ENCODE peak calls at places on chromosomes 11 and 22, in eight cellular contexts. One of them, this sample, is unnamed.

GRCh38 chr11:3837793-3838192 is 3.0 kb downstream of the RHOG start:
- DNase-seq in astrocyte of the cerebellum: no peak
- DNase-seq in HuH-7.5: no peak
- DNase-seq in stimulated activated CD8-positive, alpha-beta memory T cell treated with anti-CD3 and anti-CD28 coated beads, Interleukin-12 subunit alpha, Interleukin-12 subunit beta, amount 100 ng/mL, for 4 hours: no peak
- DNase-seq in H7: peak
- DNase-seq in GM13976: peak
- DNase-seq in mammary epithelial cell: no peak
- DNase-seq in activated CD8-positive, alpha-beta memory T cell treated with anti-CD3 and anti-CD28 coated beads for 1 hour: no peak
- DNase-seq in this sample: no peak

GRCh38 chr11:82902880-82903279 is 1.3 kb downstream of the DDIAS start:
- DNase-seq in activated CD8-positive, alpha-beta memory T cell treated with anti-CD3 and anti-CD28 coated beads for 1 hour: no peak
- DNase-seq in HuH-7.5: no peak
- DNase-seq in astrocyte of the cerebellum: no peak
- DNase-seq in H7: no peak
- DNase-seq in stimulated activated CD8-positive, alpha-beta memory T cell treated with anti-CD3 and anti-CD28 coated beads, Interleukin-12 subunit alpha, Interleukin-12 subunit beta, amount 100 ng/mL, for 4 hours: no peak
- DNase-seq in GM13976: no peak
- DNase-seq in mammary epithelial cell: no peak
- DNase-seq in this sample: no peak

GRCh38 chr11:122917311-122917710 is 34.8 kb downstream of the JHY start:
- DNase-seq in HuH-7.5: no peak
- DNase-seq in mammary epithelial cell: peak
- DNase-seq in GM13976: no peak
- DNase-seq in activated CD8-positive, alpha-beta memory T cell treated with anti-CD3 and anti-CD28 coated beads for 1 hour: no peak
- DNase-seq in astrocyte of the cerebellum: peak
- DNase-seq in H7: no peak
- DNase-seq in stimulated activated CD8-positive, alpha-beta memory T cell treated with anti-CD3 and anti-CD28 coated beads, Interleukin-12 subunit alpha, Interleukin-12 subunit beta, amount 100 ng/mL, for 4 hours: no peak
- DNase-seq in this sample: no peak

GRCh38 chr11:64862914-64863313 is 15.5 kb downstream of the EHD1 start:
- DNase-seq in H7: peak
- DNase-seq in HuH-7.5: no peak
- DNase-seq in mammary epithelial cell: no peak
- DNase-seq in activated CD8-positive, alpha-beta memory T cell treated with anti-CD3 and anti-CD28 coated beads for 1 hour: no peak
- DNase-seq in astrocyte of the cerebellum: no peak
- DNase-seq in stimulated activated CD8-positive, alpha-beta memory T cell treated with anti-CD3 and anti-CD28 coated beads, Interleukin-12 subunit alpha, Interleukin-12 subunit beta, amount 100 ng/mL, for 4 hours: no peak
- DNase-seq in GM13976: no peak
- DNase-seq in this sample: no peak

GRCh38 chr22:20590477-20591294 is 83.3 kb downstream of the MED15 start:
- DNase-seq in mammary epithelial cell: no peak
- DNase-seq in HuH-7.5: no peak
- DNase-seq in astrocyte of the cerebellum: no peak
- DNase-seq in GM13976: no peak
- DNase-seq in stimulated activated CD8-positive, alpha-beta memory T cell treated with anti-CD3 and anti-CD28 coated beads, Interleukin-12 subunit alpha, Interleukin-12 subunit beta, amount 100 ng/mL, for 4 hours: no peak
- DNase-seq in H7: no peak
- DNase-seq in activated CD8-positive, alpha-beta memory T cell treated with anti-CD3 and anti-CD28 coated beads for 1 hour: no peak
- DNase-seq in this sample: no peak

GRCh38 chr11:8312966-8313365 is 49.3 kb upstream of the LMO1 start:
- DNase-seq in H7: peak
- DNase-seq in stimulated activated CD8-positive, alpha-beta memory T cell treated with anti-CD3 and anti-CD28 coated beads, Interleukin-12 subunit alpha, Interleukin-12 subunit beta, amount 100 ng/mL, for 4 hours: no peak
- DNase-seq in GM13976: no peak
- DNase-seq in HuH-7.5: no peak
- DNase-seq in activated CD8-positive, alpha-beta memory T cell treated with anti-CD3 and anti-CD28 coated beads for 1 hour: no peak
- DNase-seq in mammary epithelial cell: no peak
- DNase-seq in astrocyte of the cerebellum: no peak
- DNase-seq in this sample: no peak

GRCh38 chr22:20885557-20886323 is 26.9 kb downstream of the SNAP29 start:
- DNase-seq in mammary epithelial cell: peak
- DNase-seq in stimulated activated CD8-positive, alpha-beta memory T cell treated with anti-CD3 and anti-CD28 coated beads, Interleukin-12 subunit alpha, Interleukin-12 subunit beta, amount 100 ng/mL, for 4 hours: peak
- DNase-seq in activated CD8-positive, alpha-beta memory T cell treated with anti-CD3 and anti-CD28 coated beads for 1 hour: peak
- DNase-seq in GM13976: peak
- DNase-seq in astrocyte of the cerebellum: peak
- DNase-seq in H7: peak
- DNase-seq in HuH-7.5: peak
- DNase-seq in this sample: peak

GRCh38 chr11:68298659-68299516 is 13.5 kb upstream of the LRP5 start:
- DNase-seq in mammary epithelial cell: no peak
- DNase-seq in astrocyte of the cerebellum: no peak
- DNase-seq in HuH-7.5: no peak
- DNase-seq in GM13976: no peak
- DNase-seq in stimulated activated CD8-positive, alpha-beta memory T cell treated with anti-CD3 and anti-CD28 coated beads, Interleukin-12 subunit alpha, Interleukin-12 subunit beta, amount 100 ng/mL, for 4 hours: no peak
- DNase-seq in H7: peak
- DNase-seq in activated CD8-positive, alpha-beta memory T cell treated with anti-CD3 and anti-CD28 coated beads for 1 hour: no peak
- DNase-seq in this sample: no peak

GRCh38 chr11:13959001-13959400 is 3.5 kb upstream of the SPON1 start:
- DNase-seq in HuH-7.5: no peak
- DNase-seq in mammary epithelial cell: no peak
- DNase-seq in H7: no peak
- DNase-seq in stimulated activated CD8-positive, alpha-beta memory T cell treated with anti-CD3 and anti-CD28 coated beads, Interleukin-12 subunit alpha, Interleukin-12 subunit beta, amount 100 ng/mL, for 4 hours: no peak
- DNase-seq in astrocyte of the cerebellum: no peak
- DNase-seq in activated CD8-positive, alpha-beta memory T cell treated with anti-CD3 and anti-CD28 coated beads for 1 hour: no peak
- DNase-seq in GM13976: no peak
- DNase-seq in this sample: no peak

GRCh38 chr22:47453049-47453448 is 690.6 kb downstream of the TBC1D22A start:
- DNase-seq in mammary epithelial cell: no peak
- DNase-seq in GM13976: no peak
- DNase-seq in stimulated activated CD8-positive, alpha-beta memory T cell treated with anti-CD3 and anti-CD28 coated beads, Interleukin-12 subunit alpha, Interleukin-12 subunit beta, amount 100 ng/mL, for 4 hours: no peak
- DNase-seq in H7: no peak
- DNase-seq in astrocyte of the cerebellum: no peak
- DNase-seq in HuH-7.5: no peak
- DNase-seq in activated CD8-positive, alpha-beta memory T cell treated with anti-CD3 and anti-CD28 coated beads for 1 hour: no peak
- DNase-seq in this sample: no peak

GRCh38 chr11:47403135-47403534 is 5.3 kb upstream of the SLC39A13 start:
- DNase-seq in HuH-7.5: no peak
- DNase-seq in stimulated activated CD8-positive, alpha-beta memory T cell treated with anti-CD3 and anti-CD28 coated beads, Interleukin-12 subunit alpha, Interleukin-12 subunit beta, amount 100 ng/mL, for 4 hours: no peak
- DNase-seq in astrocyte of the cerebellum: no peak
- DNase-seq in activated CD8-positive, alpha-beta memory T cell treated with anti-CD3 and anti-CD28 coated beads for 1 hour: no peak
- DNase-seq in GM13976: no peak
- DNase-seq in mammary epithelial cell: no peak
- DNase-seq in H7: no peak
- DNase-seq in this sample: peak

GRCh38 chr11:129997513-129997912 is 5.1 kb downstream of the PRDM10 start:
- DNase-seq in stimulated activated CD8-positive, alpha-beta memory T cell treated with anti-CD3 and anti-CD28 coated beads, Interleukin-12 subunit alpha, Interleukin-12 subunit beta, amount 100 ng/mL, for 4 hours: no peak
- DNase-seq in astrocyte of the cerebellum: no peak
- DNase-seq in mammary epithelial cell: no peak
- DNase-seq in GM13976: no peak
- DNase-seq in H7: no peak
- DNase-seq in HuH-7.5: no peak
- DNase-seq in activated CD8-positive, alpha-beta memory T cell treated with anti-CD3 and anti-CD28 coated beads for 1 hour: no peak
- DNase-seq in this sample: no peak

GRCh38 chr11:66130978-66131377 is 60.9 kb downstream of the PACS1 start:
- DNase-seq in astrocyte of the cerebellum: no peak
- DNase-seq in HuH-7.5: no peak
- DNase-seq in mammary epithelial cell: no peak
- DNase-seq in activated CD8-positive, alpha-beta memory T cell treated with anti-CD3 and anti-CD28 coated beads for 1 hour: no peak
- DNase-seq in GM13976: no peak
- DNase-seq in stimulated activated CD8-positive, alpha-beta memory T cell treated with anti-CD3 and anti-CD28 coated beads, Interleukin-12 subunit alpha, Interleukin-12 subunit beta, amount 100 ng/mL, for 4 hours: no peak
- DNase-seq in H7: no peak
- DNase-seq in this sample: no peak

GRCh38 chr11:8631395-8632110 is 37.5 kb upstream of the STK33 start:
- DNase-seq in GM13976: no peak
- DNase-seq in H7: no peak
- DNase-seq in mammary epithelial cell: peak
- DNase-seq in stimulated activated CD8-positive, alpha-beta memory T cell treated with anti-CD3 and anti-CD28 coated beads, Interleukin-12 subunit alpha, Interleukin-12 subunit beta, amount 100 ng/mL, for 4 hours: no peak
- DNase-seq in astrocyte of the cerebellum: peak
- DNase-seq in HuH-7.5: no peak
- DNase-seq in activated CD8-positive, alpha-beta memory T cell treated with anti-CD3 and anti-CD28 coated beads for 1 hour: no peak
- DNase-seq in this sample: no peak

GRCh38 chr11:68890490-68891231 is 13.0 kb downstream of the MRPL21 start:
- DNase-seq in mammary epithelial cell: no peak
- DNase-seq in activated CD8-positive, alpha-beta memory T cell treated with anti-CD3 and anti-CD28 coated beads for 1 hour: no peak
- DNase-seq in HuH-7.5: no peak
- DNase-seq in astrocyte of the cerebellum: peak
- DNase-seq in GM13976: no peak
- DNase-seq in H7: no peak
- DNase-seq in stimulated activated CD8-positive, alpha-beta memory T cell treated with anti-CD3 and anti-CD28 coated beads, Interleukin-12 subunit alpha, Interleukin-12 subunit beta, amount 100 ng/mL, for 4 hours: no peak
- DNase-seq in this sample: peak

GRCh38 chr11:46711288-46711687 is 7.7 kb upstream of the F2 start:
- DNase-seq in stimulated activated CD8-positive, alpha-beta memory T cell treated with anti-CD3 and anti-CD28 coated beads, Interleukin-12 subunit alpha, Interleukin-12 subunit beta, amount 100 ng/mL, for 4 hours: no peak
- DNase-seq in H7: no peak
- DNase-seq in activated CD8-positive, alpha-beta memory T cell treated with anti-CD3 and anti-CD28 coated beads for 1 hour: no peak
- DNase-seq in astrocyte of the cerebellum: no peak
- DNase-seq in GM13976: no peak
- DNase-seq in HuH-7.5: no peak
- DNase-seq in mammary epithelial cell: no peak
- DNase-seq in this sample: no peak

GRCh38 chr11:88521354-88522310 is 184.1 kb upstream of the CTSC start:
- DNase-seq in HuH-7.5: no peak
- DNase-seq in mammary epithelial cell: no peak
- DNase-seq in GM13976: no peak
- DNase-seq in astrocyte of the cerebellum: no peak
- DNase-seq in activated CD8-positive, alpha-beta memory T cell treated with anti-CD3 and anti-CD28 coated beads for 1 hour: no peak
- DNase-seq in H7: no peak
- DNase-seq in stimulated activated CD8-positive, alpha-beta memory T cell treated with anti-CD3 and anti-CD28 coated beads, Interleukin-12 subunit alpha, Interleukin-12 subunit beta, amount 100 ng/mL, for 4 hours: no peak
- DNase-seq in this sample: no peak

GRCh38 chr11:119685073-119685746 is 43.8 kb downstream of the NECTIN1 start:
- DNase-seq in astrocyte of the cerebellum: no peak
- DNase-seq in activated CD8-positive, alpha-beta memory T cell treated with anti-CD3 and anti-CD28 coated beads for 1 hour: no peak
- DNase-seq in stimulated activated CD8-positive, alpha-beta memory T cell treated with anti-CD3 and anti-CD28 coated beads, Interleukin-12 subunit alpha, Interleukin-12 subunit beta, amount 100 ng/mL, for 4 hours: no peak
- DNase-seq in mammary epithelial cell: peak
- DNase-seq in H7: no peak
- DNase-seq in GM13976: no peak
- DNase-seq in HuH-7.5: no peak
- DNase-seq in this sample: no peak

GRCh38 chr11:63623513-63624140 is 9.4 kb upstream of the PLAAT3 start:
- DNase-seq in GM13976: no peak
- DNase-seq in H7: no peak
- DNase-seq in activated CD8-positive, alpha-beta memory T cell treated with anti-CD3 and anti-CD28 coated beads for 1 hour: no peak
- DNase-seq in mammary epithelial cell: no peak
- DNase-seq in HuH-7.5: no peak
- DNase-seq in astrocyte of the cerebellum: no peak
- DNase-seq in stimulated activated CD8-positive, alpha-beta memory T cell treated with anti-CD3 and anti-CD28 coated beads, Interleukin-12 subunit alpha, Interleukin-12 subunit beta, amount 100 ng/mL, for 4 hours: no peak
- DNase-seq in this sample: no peak

GRCh38 chr11:67053896-67054850 is 2.5 kb upstream of the RHOD start:
- DNase-seq in astrocyte of the cerebellum: peak
- DNase-seq in HuH-7.5: peak
- DNase-seq in activated CD8-positive, alpha-beta memory T cell treated with anti-CD3 and anti-CD28 coated beads for 1 hour: no peak
- DNase-seq in mammary epithelial cell: peak
- DNase-seq in stimulated activated CD8-positive, alpha-beta memory T cell treated with anti-CD3 and anti-CD28 coated beads, Interleukin-12 subunit alpha, Interleukin-12 subunit beta, amount 100 ng/mL, for 4 hours: no peak
- DNase-seq in GM13976: peak
- DNase-seq in H7: peak
- DNase-seq in this sample: peak

GRCh38 chr11:130518164-130518563 is 69.7 kb downstream of the ADAMTS15 start:
- DNase-seq in H7: no peak
- DNase-seq in astrocyte of the cerebellum: no peak
- DNase-seq in activated CD8-positive, alpha-beta memory T cell treated with anti-CD3 and anti-CD28 coated beads for 1 hour: no peak
- DNase-seq in GM13976: no peak
- DNase-seq in mammary epithelial cell: no peak
- DNase-seq in stimulated activated CD8-positive, alpha-beta memory T cell treated with anti-CD3 and anti-CD28 coated beads, Interleukin-12 subunit alpha, Interleukin-12 subunit beta, amount 100 ng/mL, for 4 hours: no peak
- DNase-seq in HuH-7.5: no peak
- DNase-seq in this sample: no peak

GRCh38 chr11:93849751-93850584 is 450 bp downstream of the VSTM5 start:
- DNase-seq in GM13976: no peak
- DNase-seq in mammary epithelial cell: peak
- DNase-seq in stimulated activated CD8-positive, alpha-beta memory T cell treated with anti-CD3 and anti-CD28 coated beads, Interleukin-12 subunit alpha, Interleukin-12 subunit beta, amount 100 ng/mL, for 4 hours: no peak
- DNase-seq in astrocyte of the cerebellum: no peak
- DNase-seq in activated CD8-positive, alpha-beta memory T cell treated with anti-CD3 and anti-CD28 coated beads for 1 hour: no peak
- DNase-seq in H7: peak
- DNase-seq in HuH-7.5: peak
- DNase-seq in this sample: peak

GRCh38 chr11:79437274-79437980 is 3.4 kb downstream of the TENM4 start:
- DNase-seq in mammary epithelial cell: peak
- DNase-seq in astrocyte of the cerebellum: no peak
- DNase-seq in H7: peak
- DNase-seq in HuH-7.5: no peak
- DNase-seq in activated CD8-positive, alpha-beta memory T cell treated with anti-CD3 and anti-CD28 coated beads for 1 hour: no peak
- DNase-seq in GM13976: peak
- DNase-seq in stimulated activated CD8-positive, alpha-beta memory T cell treated with anti-CD3 and anti-CD28 coated beads, Interleukin-12 subunit alpha, Interleukin-12 subunit beta, amount 100 ng/mL, for 4 hours: no peak
- DNase-seq in this sample: peak

GRCh38 chr11:61037694-61038093 is 64.6 kb upstream of the CD5 start:
- DNase-seq in activated CD8-positive, alpha-beta memory T cell treated with anti-CD3 and anti-CD28 coated beads for 1 hour: no peak
- DNase-seq in H7: no peak
- DNase-seq in GM13976: no peak
- DNase-seq in HuH-7.5: no peak
- DNase-seq in mammary epithelial cell: peak
- DNase-seq in astrocyte of the cerebellum: peak
- DNase-seq in stimulated activated CD8-positive, alpha-beta memory T cell treated with anti-CD3 and anti-CD28 coated beads, Interleukin-12 subunit alpha, Interleukin-12 subunit beta, amount 100 ng/mL, for 4 hours: no peak
- DNase-seq in this sample: no peak

GRCh38 chr11:121336279-121336947 is 43.8 kb downstream of the SC5D start:
- DNase-seq in H7: no peak
- DNase-seq in stimulated activated CD8-positive, alpha-beta memory T cell treated with anti-CD3 and anti-CD28 coated beads, Interleukin-12 subunit alpha, Interleukin-12 subunit beta, amount 100 ng/mL, for 4 hours: no peak
- DNase-seq in GM13976: no peak
- DNase-seq in astrocyte of the cerebellum: no peak
- DNase-seq in mammary epithelial cell: no peak
- DNase-seq in HuH-7.5: no peak
- DNase-seq in activated CD8-positive, alpha-beta memory T cell treated with anti-CD3 and anti-CD28 coated beads for 1 hour: no peak
- DNase-seq in this sample: no peak

GRCh38 chr22:31945478-31945815 is 1.1 kb downstream of the YWHAH start:
- DNase-seq in mammary epithelial cell: no peak
- DNase-seq in stimulated activated CD8-positive, alpha-beta memory T cell treated with anti-CD3 and anti-CD28 coated beads, Interleukin-12 subunit alpha, Interleukin-12 subunit beta, amount 100 ng/mL, for 4 hours: no peak
- DNase-seq in H7: peak
- DNase-seq in activated CD8-positive, alpha-beta memory T cell treated with anti-CD3 and anti-CD28 coated beads for 1 hour: no peak
- DNase-seq in HuH-7.5: no peak
- DNase-seq in GM13976: no peak
- DNase-seq in astrocyte of the cerebellum: no peak
- DNase-seq in this sample: no peak

GRCh38 chr22:48553694-48554308 is 1273.9 kb downstream of the BRD1 start:
- DNase-seq in activated CD8-positive, alpha-beta memory T cell treated with anti-CD3 and anti-CD28 coated beads for 1 hour: no peak
- DNase-seq in mammary epithelial cell: no peak
- DNase-seq in astrocyte of the cerebellum: no peak
- DNase-seq in HuH-7.5: no peak
- DNase-seq in H7: peak
- DNase-seq in GM13976: no peak
- DNase-seq in stimulated activated CD8-positive, alpha-beta memory T cell treated with anti-CD3 and anti-CD28 coated beads, Interleukin-12 subunit alpha, Interleukin-12 subunit beta, amount 100 ng/mL, for 4 hours: no peak
- DNase-seq in this sample: no peak

GRCh38 chr22:30289980-30290313 is 642 bp upstream of the CASTOR1 start:
- DNase-seq in H7: no peak
- DNase-seq in HuH-7.5: no peak
- DNase-seq in activated CD8-positive, alpha-beta memory T cell treated with anti-CD3 and anti-CD28 coated beads for 1 hour: no peak
- DNase-seq in astrocyte of the cerebellum: no peak
- DNase-seq in mammary epithelial cell: no peak
- DNase-seq in GM13976: no peak
- DNase-seq in stimulated activated CD8-positive, alpha-beta memory T cell treated with anti-CD3 and anti-CD28 coated beads, Interleukin-12 subunit alpha, Interleukin-12 subunit beta, amount 100 ng/mL, for 4 hours: no peak
- DNase-seq in this sample: no peak

GRCh38 chr22:42619261-42620063 is 4.8 kb upstream of the POLDIP3 start:
- DNase-seq in mammary epithelial cell: no peak
- DNase-seq in GM13976: no peak
- DNase-seq in HuH-7.5: no peak
- DNase-seq in H7: peak
- DNase-seq in astrocyte of the cerebellum: no peak
- DNase-seq in stimulated activated CD8-positive, alpha-beta memory T cell treated with anti-CD3 and anti-CD28 coated beads, Interleukin-12 subunit alpha, Interleukin-12 subunit beta, amount 100 ng/mL, for 4 hours: no peak
- DNase-seq in activated CD8-positive, alpha-beta memory T cell treated with anti-CD3 and anti-CD28 coated beads for 1 hour: no peak
- DNase-seq in this sample: no peak

GRCh38 chr11:37946155-37946766 is 1348.2 kb upstream of the RAG2 start:
- DNase-seq in mammary epithelial cell: peak
- DNase-seq in H7: peak
- DNase-seq in HuH-7.5: no peak
- DNase-seq in stimulated activated CD8-positive, alpha-beta memory T cell treated with anti-CD3 and anti-CD28 coated beads, Interleukin-12 subunit alpha, Interleukin-12 subunit beta, amount 100 ng/mL, for 4 hours: no peak
- DNase-seq in activated CD8-positive, alpha-beta memory T cell treated with anti-CD3 and anti-CD28 coated beads for 1 hour: no peak
- DNase-seq in astrocyte of the cerebellum: peak
- DNase-seq in GM13976: no peak
- DNase-seq in this sample: peak

GRCh38 chr11:12042215-12042676 is 33.8 kb upstream of the DKK3 start:
- DNase-seq in mammary epithelial cell: peak
- DNase-seq in activated CD8-positive, alpha-beta memory T cell treated with anti-CD3 and anti-CD28 coated beads for 1 hour: no peak
- DNase-seq in astrocyte of the cerebellum: peak
- DNase-seq in HuH-7.5: no peak
- DNase-seq in H7: no peak
- DNase-seq in stimulated activated CD8-positive, alpha-beta memory T cell treated with anti-CD3 and anti-CD28 coated beads, Interleukin-12 subunit alpha, Interleukin-12 subunit beta, amount 100 ng/mL, for 4 hours: no peak
- DNase-seq in GM13976: no peak
- DNase-seq in this sample: no peak

GRCh38 chr11:105738972-105739574 is 129.2 kb downstream of the GRIA4 start:
- DNase-seq in H7: no peak
- DNase-seq in activated CD8-positive, alpha-beta memory T cell treated with anti-CD3 and anti-CD28 coated beads for 1 hour: no peak
- DNase-seq in HuH-7.5: no peak
- DNase-seq in stimulated activated CD8-positive, alpha-beta memory T cell treated with anti-CD3 and anti-CD28 coated beads, Interleukin-12 subunit alpha, Interleukin-12 subunit beta, amount 100 ng/mL, for 4 hours: no peak
- DNase-seq in astrocyte of the cerebellum: no peak
- DNase-seq in mammary epithelial cell: no peak
- DNase-seq in GM13976: no peak
- DNase-seq in this sample: no peak

GRCh38 chr11:13152264-13152663 is 125.3 kb upstream of the BMAL1 start:
- DNase-seq in astrocyte of the cerebellum: no peak
- DNase-seq in GM13976: no peak
- DNase-seq in activated CD8-positive, alpha-beta memory T cell treated with anti-CD3 and anti-CD28 coated beads for 1 hour: no peak
- DNase-seq in stimulated activated CD8-positive, alpha-beta memory T cell treated with anti-CD3 and anti-CD28 coated beads, Interleukin-12 subunit alpha, Interleukin-12 subunit beta, amount 100 ng/mL, for 4 hours: no peak
- DNase-seq in mammary epithelial cell: no peak
- DNase-seq in HuH-7.5: no peak
- DNase-seq in H7: no peak
- DNase-seq in this sample: no peak

GRCh38 chr11:27315816-27316215 is 47.2 kb downstream of the CCDC34 start:
- DNase-seq in HuH-7.5: no peak
- DNase-seq in astrocyte of the cerebellum: no peak
- DNase-seq in activated CD8-positive, alpha-beta memory T cell treated with anti-CD3 and anti-CD28 coated beads for 1 hour: no peak
- DNase-seq in GM13976: no peak
- DNase-seq in H7: no peak
- DNase-seq in mammary epithelial cell: no peak
- DNase-seq in stimulated activated CD8-positive, alpha-beta memory T cell treated with anti-CD3 and anti-CD28 coated beads, Interleukin-12 subunit alpha, Interleukin-12 subunit beta, amount 100 ng/mL, for 4 hours: no peak
- DNase-seq in this sample: no peak